ENCODE peak calls at places on chromosomes 2 and 18, in five cellular contexts. P, O, Q, H and G are unnamed samples.

GRCh38 chr2:171583566-171583965 is 61.3 kb downstream of the CYBRD1 start:
- DNase-seq in P (no peak), O (no peak), Q (no peak), H (no peak), G (no peak)

GRCh38 chr2:26033270-26033768 is 565 bp upstream of the RAB10 start:
- DNase-seq in O (peak), H (no peak), Q (peak), P (no peak), G (peak)

GRCh38 chr2:58633576-58634365 is 392.6 kb upstream of the FANCL start:
- DNase-seq in P (no peak), O (peak), H (no peak), Q (no peak), G (no peak)

GRCh38 chr2:185475868-185476267 is 262.7 kb upstream of the FSIP2 start:
- DNase-seq in H (no peak), O (no peak), Q (no peak), P (no peak), G (no peak)

GRCh38 chr2:186848873-186849578 is at the start of gene ZSWIM2:
- DNase-seq in H (peak), Q (peak), P (peak), O (peak), G (peak)

GRCh38 chr2:172478353-172478752 is 51.0 kb downstream of the ITGA6 start:
- DNase-seq in H (no peak), O (no peak), P (no peak), Q (no peak), G (no peak)

GRCh38 chr2:15178946-15179345 is 382.2 kb downstream of the NBAS start:
- DNase-seq in P (no peak), Q (no peak), O (no peak), H (no peak), G (no peak)

GRCh38 chr2:194452504-194452903 is 1204.5 kb upstream of the SLC39A10 start:
- DNase-seq in P (no peak), Q (no peak), O (no peak), H (no peak), G (no peak)

GRCh38 chr18:30971338-30971956 is 71.1 kb downstream of the DSC3 start:
- DNase-seq in Q (no peak), H (no peak), O (peak), P (no peak), G (no peak)

GRCh38 chr2:95334916-95335641 is 37.9 kb downstream of the KCNIP3 start:
- DNase-seq in H (no peak), P (no peak), Q (no peak), O (peak), G (no peak)

GRCh38 chr2:9471212-9471611 is 3.1 kb upstream of the IAH1 start:
- DNase-seq in O (no peak), Q (no peak), P (no peak), H (no peak), G (no peak)

GRCh38 chr2:121238828-121239227 is 46.2 kb downstream of the TFCP2L1 start:
- DNase-seq in O (no peak), H (no peak), Q (peak), P (no peak), G (no peak)

GRCh38 chr2:156147594-156148330 is 184.8 kb downstream of the NR4A2 start:
- DNase-seq in O (peak), P (no peak), Q (no peak), H (no peak), G (no peak)

GRCh38 chr2:239190921-239191885 is 209.6 kb downstream of the HDAC4 start:
- DNase-seq in Q (peak), H (peak), O (no peak), P (peak), G (no peak)

GRCh38 chr18:66949419-66949818 is 345.5 kb upstream of the CDH19 start:
- DNase-seq in O (no peak), P (no peak), H (no peak), Q (no peak), G (no peak)

GRCh38 chr18:21490745-21491144 is 109.8 kb downstream of the ESCO1 start:
- DNase-seq in O (no peak), Q (no peak), P (no peak), H (no peak), G (no peak)

GRCh38 chr2:158967731-158968395 is 577 bp upstream of the TANC1 start:
- DNase-seq in O (peak), P (peak), H (peak), Q (no peak), G (peak)

GRCh38 chr2:128621074-128621473 is 302.4 kb upstream of the HS6ST1 start:
- DNase-seq in P (no peak), H (no peak), Q (no peak), O (no peak), G (no peak)

GRCh38 chr2:3465328-3465727 is 54.0 kb downstream of the ADI1 start:
- DNase-seq in P (no peak), O (peak), Q (peak), H (no peak), G (no peak)

GRCh38 chr2:55136138-55136541 is 85.9 kb upstream of the RTN4 start:
- DNase-seq in O (no peak), Q (no peak), P (no peak), H (no peak), G (no peak)

GRCh38 chr2:129619471-129619870 is 360.0 kb upstream of the RAB6C start:
- DNase-seq in H (no peak), O (no peak), Q (no peak), P (no peak), G (no peak)

GRCh38 chr2:74414913-74415761 is 6.3 kb downstream of the C2orf81 start:
- DNase-seq in P (peak), H (peak), O (peak), Q (no peak), G (no peak)

GRCh38 chr2:35298493-35298892 is 1057.1 kb upstream of the CRIM1 start:
- DNase-seq in H (peak), O (peak), P (no peak), Q (no peak), G (no peak)

GRCh38 chr2:106111882-106112571 is 82.1 kb downstream of the UXS1 start:
- DNase-seq in Q (no peak), P (no peak), O (no peak), H (no peak), G (no peak)

GRCh38 chr18:46322941-46323340 is 218.8 kb downstream of the HAUS1 start:
- DNase-seq in P (no peak), Q (peak), O (no peak), H (no peak), G (no peak)

GRCh38 chr2:228698963-228699362 is 517.5 kb upstream of the SPHKAP start:
- DNase-seq in H (no peak), Q (no peak), P (no peak), O (no peak), G (no peak)

GRCh38 chr2:84894131-84894586 is 11.3 kb upstream of the TMSB10 start:
- DNase-seq in H (no peak), Q (no peak), P (no peak), O (no peak), G (no peak)

GRCh38 chr2:236503583-236503982 is 66.0 kb upstream of the ACKR3 start:
- DNase-seq in O (no peak), P (no peak), H (no peak), Q (no peak), G (no peak)

GRCh38 chr2:26018184-26018716 is 15.6 kb upstream of the RAB10 start:
- DNase-seq in P (peak), O (peak), Q (peak), H (peak), G (no peak)

GRCh38 chr2:159119652-159120257 is 151.3 kb downstream of the TANC1 start:
- DNase-seq in O (no peak), Q (no peak), P (peak), H (no peak), G (no peak)

GRCh38 chr2:187774551-187775071 is 220.4 kb upstream of the TFPI start:
- DNase-seq in Q (no peak), O (peak), H (no peak), P (no peak), G (no peak)

GRCh38 chr2:239751719-239752355 is 273.3 kb downstream of the NDUFA10 start:
- DNase-seq in O (peak), P (no peak), Q (no peak), H (peak), G (no peak)

GRCh38 chr2:85997016-85997970 is 108.4 kb downstream of the POLR1A start:
- DNase-seq in H (peak), Q (no peak), P (peak), O (peak), G (peak)

GRCh38 chr2:30527859-30528258 is 80.8 kb downstream of the LCLAT1 start:
- DNase-seq in P (no peak), O (peak), Q (no peak), H (no peak), G (no peak)

GRCh38 chr2:54709341-54709809 is 14.1 kb upstream of the EML6 start:
- DNase-seq in P (no peak), Q (no peak), O (no peak), H (peak), G (no peak)

GRCh38 chr2:236720974-236721600 is 151.5 kb downstream of the ACKR3 start:
- DNase-seq in O (no peak), P (no peak), H (no peak), Q (no peak), G (no peak)

GRCh38 chr2:157413342-157414035 is 30.4 kb downstream of the CYTIP start:
- DNase-seq in P (no peak), H (no peak), O (no peak), Q (no peak), G (no peak)

GRCh38 chr2:215401896-215402379 is 33.9 kb downstream of the FN1 start:
- DNase-seq in Q (no peak), P (no peak), O (peak), H (no peak), G (no peak)

GRCh38 chr2:65064728-65065552 is 8.7 kb downstream of the CEP68 start:
- DNase-seq in H (peak), P (peak), Q (no peak), O (peak), G (no peak)

GRCh38 chr18:8174758-8175157 is 434.5 kb upstream of the RAB12 start:
- DNase-seq in O (no peak), P (no peak), Q (no peak), H (no peak), G (no peak)

GRCh38 chr18:8177330-8178016 is 431.8 kb upstream of the RAB12 start:
- DNase-seq in Q (no peak), O (peak), H (no peak), P (no peak), G (no peak)

GRCh38 chr18:8175486-8176061 is 433.7 kb upstream of the RAB12 start:
- DNase-seq in Q (no peak), O (no peak), H (no peak), P (no peak), G (no peak)

GRCh38 chr18:8176554-8176953 is 432.7 kb upstream of the RAB12 start:
- DNase-seq in H (no peak), P (no peak), O (no peak), Q (no peak), G (no peak)

GRCh38 chr18:8176105-8176504 is 433.1 kb upstream of the RAB12 start:
- DNase-seq in O (no peak), P (no peak), H (no peak), Q (no peak), G (no peak)
- H3K27ac ChIP-seq in O (no peak), P (no peak), H (no peak), Q (no peak), G (no peak)

GRCh38 chr2:111908578-111908977 is 10.2 kb downstream of the MERTK start:
- DNase-seq in H (no peak), P (no peak), Q (no peak), O (no peak), G (no peak)
- H3K27ac ChIP-seq in H (no peak), P (no peak), Q (no peak), O (no peak), G (peak)

GRCh38 chr2:108477062-108477461 is 28.1 kb downstream of the GCC2 start:
- DNase-seq in H (no peak), O (no peak), P (no peak), Q (no peak), G (no peak)
- H3K27ac ChIP-seq in H (no peak), O (no peak), P (no peak), Q (no peak), G (no peak)

GRCh38 chr18:47912794-47913594 is 17.5 kb downstream of the SMAD2 start:
- DNase-seq in Q (no peak), H (no peak), P (no peak), O (no peak), G (no peak)

GRCh38 chr18:47911877-47912276 is 18.6 kb downstream of the SMAD2 start:
- DNase-seq in P (no peak), O (no peak), Q (no peak), H (no peak), G (no peak)

GRCh38 chr18:47909484-47909883 is 21.0 kb downstream of the SMAD2 start:
- DNase-seq in P (no peak), H (no peak), Q (no peak), O (no peak), G (no peak)

GRCh38 chr18:47915229-47915628 is 15.2 kb downstream of the SMAD2 start:
- DNase-seq in O (peak), H (no peak), Q (no peak), P (no peak), G (no peak)

GRCh38 chr18:47912343-47912742 is 18.1 kb downstream of the SMAD2 start:
- DNase-seq in H (no peak), O (no peak), Q (no peak), P (no peak), G (no peak)
- H3K27ac ChIP-seq in H (no peak), O (no peak), Q (no peak), P (no peak), G (peak)

DNA sequence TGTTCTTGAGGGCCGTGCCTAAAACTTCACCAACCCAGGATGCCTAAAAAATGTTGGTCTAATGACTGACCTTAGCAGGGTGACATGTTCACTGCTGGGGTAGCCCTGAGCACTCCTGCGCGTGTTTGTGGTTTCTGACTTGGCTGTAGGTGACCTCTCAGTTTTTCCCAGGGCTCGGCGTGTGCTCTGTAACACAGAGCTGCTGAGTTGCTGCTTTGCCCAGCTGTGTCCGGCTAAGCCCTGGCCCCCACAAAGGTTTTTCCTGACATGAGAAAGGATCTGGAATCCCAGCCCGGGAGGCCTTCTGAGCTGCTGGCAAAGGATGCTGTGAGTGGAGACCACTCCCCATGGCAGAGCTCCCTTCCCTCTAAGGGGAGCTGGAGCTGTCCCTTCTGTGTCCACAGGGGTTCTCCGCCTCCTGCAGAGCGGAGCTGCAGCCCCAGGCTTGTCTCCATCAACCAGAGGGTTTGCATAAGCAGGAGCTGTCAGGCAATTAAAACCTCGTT is 52.7 kb downstream of the CRIM1 start:
- DNase-seq in Q (no peak), H (peak), O (peak), P (no peak), G (no peak)
- H3K27ac ChIP-seq in Q (peak), H (peak), O (peak), P (no peak), G (peak)

DNA sequence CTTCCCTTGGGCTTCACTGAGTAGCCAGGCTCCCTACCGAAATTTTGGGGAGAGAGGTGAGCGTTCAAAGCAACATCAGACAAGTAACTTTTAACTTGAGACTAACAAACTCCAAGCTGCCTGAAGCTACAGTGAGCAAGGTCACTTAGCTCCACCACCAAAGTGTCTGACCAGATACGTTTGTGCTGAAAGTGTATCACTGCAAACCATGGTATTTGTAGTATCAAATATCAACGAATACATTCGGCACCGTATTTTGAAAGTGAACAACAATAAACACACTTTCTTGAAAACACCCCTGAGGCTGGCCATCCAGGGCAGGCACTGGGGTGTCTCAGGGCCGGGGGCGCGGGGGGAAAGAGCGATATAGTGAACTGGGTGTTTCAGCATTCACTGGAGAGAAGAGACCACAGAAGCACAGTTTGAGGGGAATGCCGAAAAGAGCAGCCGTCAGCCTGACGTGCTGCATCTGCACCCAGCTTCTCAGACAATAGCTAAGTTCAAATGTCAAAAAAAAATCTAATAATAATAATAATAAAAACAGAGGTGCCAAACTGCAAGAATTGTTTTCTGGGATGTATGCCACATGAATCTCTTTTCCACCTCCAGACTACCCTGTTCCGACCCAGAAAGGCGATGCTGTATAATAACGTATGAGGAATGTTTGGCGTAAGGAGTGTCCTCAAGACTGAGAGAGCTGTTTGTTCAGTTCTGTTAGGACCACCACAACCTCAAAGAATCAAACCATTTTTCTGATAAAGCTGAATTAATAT is 7.5 kb upstream of the POU3F3 start:
- DNase-seq in O (peak), Q (no peak), H (no peak), P (no peak), G (no peak)
- H3K27ac ChIP-seq in O (no peak), Q (no peak), H (no peak), P (no peak), G (peak)

DNA sequence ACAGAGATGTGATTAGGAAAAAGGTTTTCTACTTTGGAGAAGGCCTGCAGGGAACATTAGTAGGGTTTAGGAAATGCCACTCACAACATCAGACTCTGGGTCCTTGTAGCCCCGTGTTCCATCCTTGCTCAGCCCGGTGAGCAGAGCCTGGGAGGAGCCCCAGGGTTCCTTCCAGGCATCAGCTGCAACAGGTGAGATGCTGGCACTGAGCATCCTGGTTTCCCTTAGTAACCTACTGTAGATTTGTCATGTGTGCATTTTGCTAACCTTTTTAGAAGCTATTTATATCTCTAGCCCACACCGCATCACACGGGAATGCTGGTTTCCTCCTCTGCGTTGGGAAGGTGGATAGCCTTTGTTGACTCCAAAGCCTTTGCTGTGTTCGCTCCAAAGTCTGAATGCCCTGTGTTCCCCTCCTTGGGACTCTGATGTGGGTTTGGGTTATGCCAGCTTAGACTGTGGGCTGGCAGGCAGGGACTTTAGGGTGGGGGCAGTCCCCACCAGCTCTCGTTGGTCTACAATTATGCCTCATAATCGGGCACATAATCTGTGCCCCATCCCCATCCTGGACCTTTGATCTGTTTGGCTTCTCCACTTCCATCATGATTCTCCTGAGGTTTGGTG is 69.3 kb downstream of the TMEM247 start:
- DNase-seq in O (no peak), P (no peak), H (no peak), Q (no peak), G (no peak)
- H3K27ac ChIP-seq in O (no peak), P (peak), H (no peak), Q (no peak), G (peak)

GRCh38 chr2:127060264-127060945 is 46.5 kb downstream of the BIN1 start:
- DNase-seq in O (no peak), P (no peak), H (no peak), Q (no peak), G (no peak)
- H3K27ac ChIP-seq in O (no peak), P (no peak), H (no peak), Q (no peak), G (no peak)

GRCh38 chr2:75960134-75961009 is 249.7 kb upstream of the GCFC2 start:
- DNase-seq in Q (no peak), H (no peak), P (no peak), O (no peak), G (no peak)
- H3K27ac ChIP-seq in Q (peak), H (no peak), P (no peak), O (no peak), G (no peak)

GRCh38 chr18:36128907-36129299 is 237 bp downstream of the SLC39A6 start:
- DNase-seq in P (no peak), O (no peak), H (no peak), Q (no peak), G (no peak)
- H3K27ac ChIP-seq in P (peak), O (peak), H (peak), Q (peak), G (peak)